ENCODE peak calls at places on chromosomes 16 and 17, in four cellular contexts. C, F, V and W are unnamed samples.

GRCh38 chr16:58022601-58023371 is 2.8 kb upstream of the MMP15 start:
- DNase-seq in F (peak; percentile 37), C (no peak), V (no peak), W (no peak)

GRCh38 chr16:81517630-81518438 is 73.2 kb downstream of the CMIP start:
- DNase-seq in F (no peak), V (no peak), C (no peak), W (no peak)

GRCh38 chr17:82110298-82110697 is 12.3 kb upstream of the FASN start:
- DNase-seq in V (no peak), C (no peak), F (no peak), W (no peak)

GRCh38 chr16:64152010-64152767 is 969.7 kb downstream of the CDH11 start:
- DNase-seq in V (no peak), F (no peak), C (no peak), W (no peak)

GRCh38 chr16:51390877-51391276 is 239.8 kb upstream of the SALL1 start:
- DNase-seq in F (no peak), V (no peak), C (no peak), W (no peak)

GRCh38 chr17:79036181-79036580 is 12.2 kb downstream of the C1QTNF1 start:
- DNase-seq in F (no peak), C (no peak), V (no peak), W (no peak)

GRCh38 chr17:63881935-63882601 is at the start of gene GH2:
- DNase-seq in F (peak; percentile 33), C (peak; percentile 74), V (peak; percentile 44), W (peak; percentile 44)

GRCh38 chr16:11131706-11132105 is 124.3 kb downstream of the SOCS1 start:
- DNase-seq in F (no peak), C (no peak), V (no peak), W (no peak)

GRCh38 chr17:67765623-67766022 is 47.9 kb downstream of the NOL11 start:
- DNase-seq in F (no peak), C (no peak), V (no peak), W (no peak)

GRCh38 chr16:88711750-88712340 is 5.5 kb downstream of the CTU2 start:
- DNase-seq in F (no peak), C (no peak), V (no peak), W (no peak)

GRCh38 chr16:62903961-62904502 is 867.8 kb upstream of the CDH8 start:
- DNase-seq in F (no peak), C (no peak), V (no peak), W (no peak)

GRCh38 chr16:2486645-2487516 is 12.0 kb downstream of the TBC1D24 start:
- DNase-seq in F (peak; percentile 30), V (peak; percentile 64), C (peak; percentile 80), W (peak; percentile 82)

GRCh38 chr16:70478169-70478568 is 23.8 kb downstream of the FCSK start:
- DNase-seq in C (no peak), F (no peak), V (no peak), W (no peak)

GRCh38 chr17:30323895-30324319 is 9.9 kb downstream of the TMIGD1 start:
- DNase-seq in F (peak; percentile 50), C (peak; percentile 42), V (no peak), W (no peak)

GRCh38 chr17:42774066-42774750 is 959 bp downstream of the VPS25 start:
- DNase-seq in F (no peak), V (no peak), C (no peak), W (no peak)

GRCh38 chr17:60548990-60549389 is 22.9 kb upstream of the APPBP2 start:
- DNase-seq in C (no peak), F (no peak), V (no peak), W (no peak)

GRCh38 chr17:43753488-43754129 is 5.0 kb downstream of the SOST start:
- DNase-seq in C (no peak), F (no peak), V (no peak), W (no peak)

GRCh38 chr17:11296994-11297393 is 56.0 kb downstream of the SHISA6 start:
- DNase-seq in C (no peak), V (no peak), F (peak; percentile 17), W (no peak)

GRCh38 chr17:82503728-82504308 is 15.7 kb upstream of the FOXK2 start:
- DNase-seq in C (no peak), F (no peak), V (no peak), W (no peak)

GRCh38 chr17:44872131-44872768 is 24.6 kb downstream of the HIGD1B start:
- DNase-seq in F (no peak), V (no peak), C (no peak), W (no peak)